ENCODE peak calls at places on chromosomes 12 and 14, in ten cellular contexts. I is HepG2, V is esophagus muscularis mucosa, X is transverse colon, E is uterus, C is H1, P is HCT116, N is Peyer's patch, L is right lobe of liver, M is prostate gland. Y is an unnamed sample.

GRCh38 chr14:93936245-93936644 is 9.1 kb downstream of the FAM181A start:
- DNase-seq in I (no peak), V (no peak), X (no peak), E (no peak), C (no peak), P (no peak), N (no peak), L (no peak), M (no peak), Y (no peak)

GRCh38 chr12:123512838-123513665 is 20.5 kb downstream of the RILPL1 start:
- DNase-seq in I (no peak), V (no peak), X (no peak), E (no peak), C (no peak), P (no peak), N (no peak), L (no peak), M (no peak), Y (no peak)

GRCh38 chr12:116495260-116495659 is 63.9 kb upstream of the MAP1LC3B2 start:
- DNase-seq in I (no peak), V (no peak), X (no peak), E (no peak), C (no peak), P (peak), N (no peak), L (no peak), M (peak), Y (no peak)

GRCh38 chr12:15122349-15122748 is 98.9 kb downstream of the RERG start:
- DNase-seq in I (no peak), V (no peak), X (no peak), E (no peak), C (no peak), P (no peak), N (no peak), L (no peak), M (no peak), Y (peak)

GRCh38 chr12:80892597-80893445 is 44.9 kb downstream of the LIN7A start:
- DNase-seq in I (no peak), V (no peak), X (no peak), E (no peak), C (no peak), P (no peak), N (no peak), L (no peak), M (no peak), Y (no peak)

GRCh38 chr12:56020437-56021189 is at the start of gene IKZF4:
- DNase-seq in I (no peak), V (no peak), X (no peak), E (peak), C (no peak), P (no peak), N (no peak), L (no peak), M (no peak), Y (peak)

GRCh38 chr12:107415834-107416233 is 269.8 kb upstream of the PWP1 start:
- DNase-seq in I (no peak), V (no peak), X (no peak), E (no peak), C (no peak), P (no peak), N (no peak), L (no peak), M (no peak), Y (no peak)

GRCh38 chr12:78062781-78063180 is 232.1 kb downstream of the NAV3 start:
- DNase-seq in I (peak), V (no peak), X (peak), E (peak), C (no peak), P (no peak), N (no peak), L (no peak), M (no peak), Y (peak)

GRCh38 chr12:57775044-57775443 is 2.6 kb downstream of the EEF1AKMT3 start:
- DNase-seq in I (no peak), V (no peak), X (no peak), E (no peak), C (no peak), P (no peak), N (no peak), L (no peak), M (no peak), Y (no peak)

GRCh38 chr14:61472025-61472672 is 150.8 kb downstream of the PRKCH start:
- DNase-seq in I (peak), V (no peak), X (no peak), E (no peak), C (no peak), P (no peak), N (no peak), L (peak), M (no peak), Y (peak)

GRCh38 chr12:52975820-52976573 is 27.1 kb downstream of the KRT18 start:
- DNase-seq in I (peak), V (no peak), X (peak), E (no peak), C (no peak), P (peak), N (peak), L (peak), M (no peak), Y (no peak)

GRCh38 chr14:55789442-55789841 is 209.4 kb downstream of the KTN1 start:
- DNase-seq in I (no peak), V (no peak), X (no peak), E (no peak), C (no peak), P (no peak), N (no peak), L (no peak), M (peak), Y (no peak)

GRCh38 chr14:94103554-94104165 is 6.9 kb upstream of the IFI27 start:
- DNase-seq in I (no peak), V (no peak), X (no peak), E (no peak), C (no peak), P (no peak), N (no peak), L (no peak), M (no peak), Y (no peak)

DNA sequence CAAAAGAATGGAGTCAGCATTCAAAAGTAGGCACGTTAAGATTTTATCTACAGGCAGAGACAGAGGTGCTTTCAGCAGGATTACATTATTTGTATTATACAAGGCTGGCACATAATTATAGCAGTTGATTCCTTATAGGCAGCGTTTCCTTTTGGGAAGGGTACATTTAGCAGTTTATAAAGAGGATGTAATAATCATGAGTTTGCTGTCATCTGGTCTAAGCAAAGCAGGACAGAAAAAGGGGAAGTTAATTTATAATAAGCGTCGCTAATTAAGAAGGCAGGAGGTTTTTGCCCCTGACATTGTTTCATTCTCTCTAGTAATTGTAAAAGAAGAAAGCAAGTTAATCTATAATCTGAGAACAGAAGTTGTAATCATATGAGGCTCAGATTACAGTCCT is 259.9 kb upstream of the MDGA2 start:
- DNase-seq in I (no peak), V (no peak), X (no peak), E (no peak), C (no peak), P (no peak), N (no peak), L (no peak), M (no peak), Y (no peak)
- H3K4me3 ChIP-seq in I (no peak), V (no peak), X (no peak), E (no peak), C (no peak), P (no peak), N (no peak), L (no peak), M (no peak), Y (no peak)

GRCh38 chr12:112013601-112014402 is 576 bp downstream of the ERP29 start:
- DNase-seq in I (peak), V (no peak), X (peak), E (peak), C (peak), P (peak), N (peak), L (peak), M (peak), Y (peak)
- TF ChIP-seq POLR2A in I (peak), V (no peak), X (peak), E (no peak), C (peak), P (peak), N (no peak), L (no peak), M (no peak), Y (peak)

DNA sequence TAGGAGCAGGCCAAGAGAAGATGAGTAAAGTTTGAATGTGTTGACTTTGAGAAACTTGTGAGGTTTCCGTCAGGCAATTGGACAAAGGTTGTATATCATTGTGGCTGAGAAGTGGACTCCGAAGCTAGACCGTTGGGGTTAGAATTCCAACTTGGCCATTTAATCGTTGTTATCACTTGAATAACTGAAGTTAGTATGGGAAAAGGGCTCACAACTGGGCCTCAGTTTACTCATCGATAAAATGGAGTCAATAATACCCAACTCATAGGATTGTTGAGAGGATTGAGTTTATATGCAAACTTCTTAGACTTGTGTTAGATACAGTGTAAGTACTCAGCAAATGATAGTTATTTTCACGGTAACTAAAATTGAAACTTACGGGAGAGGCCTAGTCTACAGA is 846 bp downstream of the SLIRP start:
- DNase-seq in I (no peak), V (no peak), X (no peak), E (no peak), C (no peak), P (no peak), N (no peak), L (no peak), M (no peak), Y (no peak)
- H3K4me3 ChIP-seq in I (peak), V (peak), X (peak), E (peak), C (peak), P (peak), N (peak), L (peak), M (peak), Y (peak)

DNA sequence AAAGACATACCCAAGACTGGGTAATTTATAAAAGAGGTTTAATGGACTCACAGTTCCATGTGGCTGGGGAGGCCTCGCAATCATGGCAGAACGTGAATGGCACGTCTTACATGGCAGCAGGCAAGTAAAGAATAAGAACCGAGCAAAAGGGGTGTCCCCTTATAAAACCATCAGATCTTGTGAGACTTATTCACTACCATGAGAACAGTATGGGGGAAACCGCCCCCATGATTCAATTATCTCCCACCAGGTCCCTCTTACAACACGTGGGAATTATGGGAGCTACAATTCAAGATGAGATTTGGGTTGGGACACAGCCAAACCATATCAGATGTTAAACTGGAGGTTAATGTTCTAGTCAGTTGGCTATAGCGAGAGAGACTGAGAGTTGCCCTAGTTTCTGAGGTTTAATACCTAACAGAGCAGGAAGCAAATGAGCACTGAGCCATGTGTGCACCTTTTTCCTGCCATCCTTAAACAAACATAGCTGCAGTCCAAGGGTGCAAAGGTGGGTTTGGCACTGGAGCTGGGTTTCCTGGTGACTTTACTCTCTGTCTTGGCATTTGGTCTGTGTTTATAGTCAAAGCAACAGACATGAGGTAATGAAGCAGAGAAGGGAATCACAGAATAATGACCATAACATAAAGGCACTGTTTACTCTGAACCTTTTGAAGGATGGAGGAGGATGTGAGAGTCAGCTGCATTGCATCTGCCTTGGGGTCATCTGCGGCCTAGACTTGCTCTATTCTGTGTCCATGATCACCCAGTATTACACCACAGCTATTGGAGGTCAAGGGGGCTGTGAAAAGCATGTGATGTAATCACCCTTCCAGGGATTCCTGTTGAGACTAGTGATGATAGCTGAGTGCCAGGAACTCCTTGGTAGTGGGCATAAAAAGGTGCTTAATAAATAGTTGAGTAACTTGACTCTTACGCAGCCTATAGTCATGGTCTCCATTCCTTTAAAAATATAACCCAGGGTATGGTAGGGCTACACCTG is 83.6 kb upstream of the USP44 start:
- DNase-seq in I (peak), V (no peak), X (peak), E (no peak), C (no peak), P (no peak), N (peak), L (peak), M (no peak), Y (no peak)
- TF ChIP-seq POLR2A in I (no peak), V (no peak), X (no peak), E (no peak), C (no peak), P (no peak), N (no peak), L (peak), M (no peak), Y (no peak)

GRCh38 chr12:110282956-110283817 is 2.1 kb downstream of the ATP2A2 start:
- DNase-seq in I (no peak), V (no peak), X (no peak), E (no peak), C (no peak), P (no peak), N (no peak), L (no peak), M (peak), Y (no peak)
- H3K4me3 ChIP-seq in I (peak), V (peak), X (peak), E (peak), C (peak), P (peak), N (peak), L (peak), M (peak), Y (peak)

GRCh38 chr14:22589096-22589839 is at the start of gene DAD1:
- DNase-seq in I (peak), V (peak), X (peak), E (peak), C (peak), P (peak), N (peak), L (peak), M (peak), Y (peak)
- TF ChIP-seq POLR2A in I (no peak), V (peak), X (peak), E (peak), C (peak), P (peak), N (peak), L (peak), M (peak), Y (peak)

GRCh38 chr14:25132734-25133422 is 82.9 kb upstream of the STXBP6 start:
- DNase-seq in I (peak), V (no peak), X (peak), E (peak), C (peak), P (no peak), N (peak), L (peak), M (peak), Y (peak)
- H3K4me3 ChIP-seq in I (no peak), V (peak), X (no peak), E (no peak), C (no peak), P (no peak), N (no peak), L (no peak), M (no peak), Y (no peak)

GRCh38 chr14:39182770-39183684 is 8.0 kb downstream of the PNN start:
- DNase-seq in I (no peak), V (no peak), X (no peak), E (no peak), C (no peak), P (no peak), N (no peak), L (no peak), M (no peak), Y (no peak)
- TF ChIP-seq POLR2A in I (peak), V (no peak), X (no peak), E (no peak), C (peak), P (no peak), N (no peak), L (no peak), M (no peak), Y (no peak)

GRCh38 chr14:79278798-79279644 is 932.3 kb downstream of the DIO2 start:
- DNase-seq in I (peak), V (no peak), X (peak), E (peak), C (peak), P (no peak), N (peak), L (peak), M (peak), Y (peak)
- H3K4me3 ChIP-seq in I (peak), V (peak), X (peak), E (peak), C (peak), P (no peak), N (peak), L (peak), M (peak), Y (peak)

GRCh38 chr12:120301962-120302815 is at the start of gene SIRT4:
- DNase-seq in I (peak), V (peak), X (peak), E (peak), C (no peak), P (peak), N (peak), L (peak), M (peak), Y (peak)
- TF ChIP-seq POLR2A in I (peak), V (no peak), X (no peak), E (peak), C (no peak), P (no peak), N (no peak), L (no peak), M (peak), Y (no peak)

Y was measured in adrenal gland.